ENCODE peak calls at places on chromosomes 16 and 17, in seven cellular contexts. H, F, A, K, P, C and D are unnamed samples. For H3K4me1, the result is how much of the 10 kb centered on the place peaks cover.

GRCh38 chr17:36608794-36609497 is 7.6 kb downstream of the MRM1 start:
- DNase-seq in K (peak), P (no peak), H (peak), F (no peak), C (peak), A (no peak), D (peak)

GRCh38 chr17:35542990-35543389 is 5.5 kb upstream of the SLFN12L start:
- DNase-seq in A (no peak), F (no peak), C (no peak), P (no peak), K (no peak), H (no peak), D (no peak)

GRCh38 chr16:67517178-67517492 is 11.5 kb upstream of the RIPOR1 start:
- DNase-seq in H (no peak), K (no peak), P (no peak), C (no peak), F (no peak), A (no peak), D (no peak)

GRCh38 chr16:4729876-4730275 is 4.2 kb downstream of the ANKS3 start:
- DNase-seq in C (no peak), A (no peak), K (no peak), H (no peak), F (no peak), P (no peak), D (no peak)

GRCh38 chr16:68367034-68367433 is 56.2 kb downstream of the PRMT7 start:
- DNase-seq in C (no peak), H (peak), P (no peak), K (no peak), A (no peak), F (no peak), D (no peak)

GRCh38 chr16:72224260-72224768 is 52.4 kb upstream of the PMFBP1 start:
- DNase-seq in P (no peak), F (no peak), C (no peak), K (no peak), H (no peak), A (no peak), D (no peak)

GRCh38 chr16:82995927-82996441 is 369.2 kb downstream of the CDH13 start:
- DNase-seq in P (no peak), C (peak), A (no peak), H (no peak), F (no peak), K (no peak), D (no peak)

GRCh38 chr17:8153957-8154607 is 1.9 kb upstream of the PER1 start:
- DNase-seq in A (peak), F (peak), K (peak), H (peak), P (peak), C (peak), D (peak)

GRCh38 chr16:20617271-20617670 is 41.1 kb upstream of the ACSM2B start:
- DNase-seq in P (no peak), A (no peak), H (no peak), F (no peak), C (no peak), K (no peak), D (no peak)

GRCh38 chr17:56909742-56910508 is 3.9 kb downstream of the TRIM25 start:
- DNase-seq in A (no peak), K (no peak), C (no peak), P (peak), H (no peak), F (no peak), D (peak)

GRCh38 chr16:74770826-74771526 is 3.6 kb downstream of the FA2H start:
- DNase-seq in F (no peak), H (no peak), P (no peak), A (no peak), C (no peak), K (no peak), D (no peak)

GRCh38 chr16:61030616-61031015 is 1005.6 kb downstream of the CDH8 start:
- DNase-seq in A (no peak), P (no peak), F (no peak), H (no peak), K (no peak), C (no peak), D (no peak)

GRCh38 chr17:83144421-83145357 is 65.3 kb downstream of the METRNL start:
- DNase-seq in C (no peak), K (no peak), A (no peak), H (no peak), P (no peak), F (no peak), D (peak)

GRCh38 chr17:76386966-76387765 is 2.8 kb downstream of the SPHK1 start:
- DNase-seq in H (no peak), P (no peak), F (no peak), C (no peak), K (no peak), A (no peak), D (no peak)

GRCh38 chr16:77424841-77425604 is 9.8 kb downstream of the ADAMTS18 start:
- DNase-seq in H (no peak), C (no peak), P (no peak), A (no peak), K (no peak), F (no peak), D (no peak)

GRCh38 chr16:77993111-77993571 is 29.2 kb upstream of the CLEC3A start:
- DNase-seq in A (no peak), F (no peak), P (no peak), K (no peak), H (no peak), C (peak), D (no peak)

GRCh38 chr17:78771758-78772382 is 10.2 kb downstream of the CYTH1 start:
- DNase-seq in H (no peak), C (no peak), K (no peak), F (no peak), A (no peak), P (no peak), D (no peak)

GRCh38 chr16:50509521-50510341 is 38.5 kb upstream of the NKD1 start:
- DNase-seq in C (no peak), P (no peak), A (no peak), F (no peak), K (no peak), H (peak), D (no peak)

GRCh38 chr16:81053761-81054160 is 18.1 kb downstream of the ATMIN start:
- DNase-seq in K (no peak), A (no peak), F (no peak), C (no peak), H (no peak), P (no peak), D (no peak)

GRCh38 chr17:17417718-17418151 is 59.1 kb upstream of the MED9 start:
- DNase-seq in C (no peak), A (no peak), F (no peak), P (no peak), H (no peak), K (no peak), D (no peak)

GRCh38 chr17:2083613-2084128 is 28.8 kb downstream of the HIC1 start:
- DNase-seq in C (no peak), H (peak), F (no peak), K (no peak), P (no peak), A (no peak), D (peak)

GRCh38 chr17:31405941-31406371 is 14.5 kb downstream of the RAB11FIP4 start:
- DNase-seq in A (no peak), F (no peak), H (no peak), K (no peak), P (no peak), C (no peak), D (no peak)

GRCh38 chr16:87855852-87856715 is 13.2 kb downstream of the SLC7A5 start:
- DNase-seq in P (peak), F (peak), C (no peak), H (peak), A (no peak), K (peak), D (peak)

GRCh38 chr16:89241187-89242003 is 23.9 kb downstream of the ZNF778 start:
- DNase-seq in F (peak), A (peak), K (peak), C (peak), P (peak), H (peak), D (peak)

GRCh38 chr17:49402706-49403105 is 12.0 kb downstream of the PHB1 start:
- DNase-seq in H (no peak), C (no peak), F (no peak), K (no peak), A (no peak), P (no peak), D (no peak)

GRCh38 chr16:592518-593306 is 2.8 kb downstream of the RAB40C start:
- DNase-seq in F (no peak), C (no peak), H (no peak), A (no peak), P (peak), K (no peak), D (peak)

GRCh38 chr17:78179372-78179771 is 7.5 kb downstream of the TK1 start:
- DNase-seq in H (no peak), K (no peak), P (peak), F (no peak), A (peak), C (peak), D (peak)

GRCh38 chr17:16872351-16872751 is 99.6 kb downstream of the TNFRSF13B start:
- DNase-seq in C (peak), H (no peak), F (no peak), A (no peak), P (no peak), K (no peak), D (no peak)

GRCh38 chr17:61755668-61756067 is 107.7 kb downstream of the BRIP1 start:
- DNase-seq in A (no peak), K (no peak), P (no peak), F (no peak), C (no peak), H (no peak), D (no peak)

GRCh38 chr17:61757168-61757567 is 106.2 kb downstream of the BRIP1 start:
- DNase-seq in K (no peak), H (no peak), A (no peak), F (no peak), P (no peak), C (no peak), D (no peak)

GRCh38 chr17:61758430-61758829 is 104.9 kb downstream of the BRIP1 start:
- DNase-seq in C (no peak), F (no peak), K (no peak), A (no peak), P (no peak), H (no peak), D (no peak)

GRCh38 chr17:61755078-61755477 is 108.2 kb downstream of the BRIP1 start:
- DNase-seq in A (no peak), H (no peak), F (no peak), P (no peak), C (no peak), K (no peak), D (no peak)

DNA sequence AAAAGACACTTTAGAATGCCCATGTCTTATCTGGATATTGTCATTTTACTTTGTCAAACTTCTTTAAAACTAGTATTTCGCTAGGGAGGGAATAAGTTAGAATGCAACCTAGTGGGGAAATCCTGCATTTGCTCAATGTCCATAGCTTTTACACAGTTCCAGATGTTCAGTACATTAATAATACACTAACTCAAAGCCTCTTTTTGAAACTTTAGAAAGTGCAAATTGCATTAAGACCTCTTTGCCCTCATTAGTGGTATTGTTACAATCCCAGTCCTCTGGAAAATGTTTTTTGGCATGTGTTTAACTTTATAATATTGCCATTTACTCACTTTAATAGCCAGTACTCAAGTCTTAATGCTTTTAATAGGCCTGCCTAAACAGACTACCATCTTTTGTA is 106.8 kb downstream of the BRIP1 start:
- DNase-seq in P (no peak), H (no peak), K (no peak), F (no peak), C (no peak), A (no peak), D (no peak)
- TF ChIP-seq CTCF in P (no peak), H (no peak), K (no peak), F (no peak), C (no peak), A (no peak), D (no peak)

DNA sequence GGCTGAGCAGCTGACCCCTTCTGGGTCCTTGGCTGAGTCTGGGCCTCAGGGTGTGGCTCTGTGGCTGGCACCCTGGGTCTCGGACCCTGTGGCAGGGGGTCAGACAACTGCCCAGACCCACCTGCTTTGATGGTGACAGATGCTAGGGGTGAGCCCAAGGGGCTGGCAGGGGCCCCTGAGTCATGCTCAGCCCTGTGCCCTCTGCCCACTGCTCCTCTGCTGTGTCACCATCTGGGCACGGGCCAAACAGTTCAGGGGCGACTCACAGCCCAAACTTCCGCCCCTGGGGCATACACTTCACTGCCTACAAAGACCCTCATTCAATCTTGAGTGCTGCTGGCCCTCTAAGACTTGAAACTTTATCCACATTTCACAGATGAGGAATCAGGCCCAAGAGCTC is 5.7 kb downstream of the ADGRG1 start:
- DNase-seq in A (no peak), C (no peak), K (no peak), P (no peak), H (no peak), F (no peak), D (no peak)
- H3K4me1 ChIP-seq in A (under half), C (under half), K (half or more), P (under half), H (half or more), F (half or more), D (under half)

DNA sequence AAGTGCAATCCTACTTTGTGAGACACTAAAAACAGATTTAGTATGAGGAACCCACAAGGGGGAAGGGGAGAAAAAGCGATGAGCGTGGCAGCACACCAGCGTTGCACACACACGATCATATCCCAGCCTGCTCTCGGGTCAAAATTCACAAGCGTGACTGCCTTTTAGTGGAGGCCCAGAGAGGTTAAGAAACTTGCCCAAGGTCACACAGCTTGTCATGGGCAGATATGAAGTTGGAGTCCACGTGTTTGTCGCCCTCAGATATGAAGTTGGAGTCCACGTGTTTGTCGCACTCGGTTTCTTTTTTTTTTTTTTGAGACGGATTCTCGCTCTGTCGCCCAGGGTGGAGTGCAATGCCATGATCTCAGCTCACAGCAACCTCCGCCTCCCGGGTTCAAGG is 58.3 kb downstream of the TIMM22 start:
- DNase-seq in K (no peak), F (no peak), H (no peak), C (no peak), A (no peak), P (no peak), D (no peak)
- TF ChIP-seq CTCF in K (no peak), F (no peak), H (no peak), C (no peak), A (no peak), P (no peak), D (no peak)

GRCh38 chr17:28046034-28046825 is 3.8 kb downstream of the NLK start:
- DNase-seq in H (no peak), A (no peak), K (no peak), P (no peak), C (no peak), F (no peak), D (no peak)

GRCh38 chr17:28042721-28043291 is 329 bp downstream of the NLK start:
- DNase-seq in A (no peak), H (no peak), C (no peak), P (no peak), F (no peak), K (no peak), D (no peak)

GRCh38 chr17:28047806-28048205 is 5.3 kb downstream of the NLK start:
- DNase-seq in H (no peak), C (no peak), K (no peak), A (no peak), P (no peak), F (no peak), D (no peak)

GRCh38 chr17:28043296-28043695 is 819 bp downstream of the NLK start:
- DNase-seq in H (no peak), P (no peak), F (no peak), A (no peak), K (no peak), C (no peak), D (no peak)

GRCh38 chr17:28045304-28045703 is 2.8 kb downstream of the NLK start:
- DNase-seq in C (no peak), P (no peak), H (no peak), K (no peak), F (no peak), A (no peak), D (no peak)
- H3K4me1 ChIP-seq in C (under half), P (under half), H (under half), K (half or more), F (under half), A (under half), D (half or more)

GRCh38 chr16:56041556-56042140 is 149.6 kb upstream of the GNAO1 start:
- DNase-seq in C (no peak), H (peak), A (no peak), F (no peak), K (no peak), P (no peak), D (no peak)
- TF ChIP-seq CTCF in C (peak), H (no peak), A (peak), F (peak), K (peak), P (no peak), D (no peak)

GRCh38 chr16:70784692-70785317 is 16.2 kb downstream of the VAC14 start:
- DNase-seq in K (no peak), H (no peak), C (no peak), P (no peak), F (no peak), A (no peak), D (no peak)

GRCh38 chr16:70781800-70782199 is 19.2 kb downstream of the VAC14 start:
- DNase-seq in H (no peak), F (peak), K (peak), P (no peak), A (no peak), C (no peak), D (peak)

GRCh38 chr16:70780546-70780945 is 20.4 kb downstream of the VAC14 start:
- DNase-seq in C (no peak), F (no peak), P (no peak), K (no peak), A (no peak), H (no peak), D (peak)

GRCh38 chr16:70779361-70779760 is 21.6 kb downstream of the VAC14 start:
- DNase-seq in F (no peak), P (no peak), K (no peak), C (no peak), A (no peak), H (no peak), D (no peak)

GRCh38 chr16:70782237-70782636 is 18.7 kb downstream of the VAC14 start:
- DNase-seq in K (no peak), C (no peak), H (no peak), F (no peak), A (no peak), P (no peak), D (no peak)
- H3K4me1 ChIP-seq in K (under half), C (under half), H (under half), F (under half), A (under half), P (under half), D (under half)

DNA sequence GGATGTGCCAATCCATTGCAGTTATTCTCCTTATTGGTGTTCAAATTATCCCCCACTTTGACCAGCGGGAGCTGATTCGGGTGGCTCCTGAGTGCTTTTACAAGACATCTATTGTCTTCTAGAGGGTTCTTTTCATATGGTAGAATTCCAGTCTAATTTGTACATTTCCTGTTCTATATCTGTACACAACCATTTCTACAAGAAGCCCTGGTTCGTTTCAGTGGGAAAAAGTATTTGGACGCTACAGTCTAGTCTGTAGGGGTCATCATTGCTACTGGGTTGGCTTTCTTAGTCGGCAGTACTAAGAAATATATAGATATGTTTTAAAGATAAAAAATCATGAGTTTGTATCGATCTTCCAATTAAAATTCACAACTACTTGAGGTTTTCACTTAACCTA is 262.6 kb downstream of the MAP2K6 start:
- DNase-seq in H (no peak), P (no peak), A (no peak), C (no peak), K (no peak), F (no peak), D (no peak)
- TF ChIP-seq CTCF in H (no peak), P (no peak), A (no peak), C (no peak), K (peak), F (no peak), D (no peak)

GRCh38 chr17:46154151-46154816 is 38.9 kb downstream of the KANSL1 start:
- DNase-seq in P (no peak), A (no peak), C (no peak), H (no peak), F (no peak), K (no peak), D (no peak)
- H3K4me1 ChIP-seq in P (half or more), A (half or more), C (under half), H (half or more), F (half or more), K (half or more), D (half or more)

GRCh38 chr17:57955183-57955952 is at the start of gene CUEDC1:
- DNase-seq in H (peak), P (peak), F (peak), K (peak), C (peak), A (no peak), D (peak)

GRCh38 chr17:57954421-57955182 is 610 bp downstream of the CUEDC1 start:
- DNase-seq in C (peak), H (peak), P (peak), F (peak), A (no peak), K (peak), D (peak)

GRCh38 chr17:57957886-57958285 is 2.7 kb upstream of the CUEDC1 start:
- DNase-seq in C (no peak), A (no peak), K (no peak), H (no peak), P (no peak), F (no peak), D (no peak)

GRCh38 chr17:57957120-57957850 is 2.1 kb upstream of the CUEDC1 start:
- DNase-seq in F (no peak), P (no peak), H (no peak), A (no peak), K (no peak), C (no peak), D (no peak)

GRCh38 chr17:57956311-57957119 is 1.3 kb upstream of the CUEDC1 start:
- DNase-seq in K (no peak), C (no peak), A (no peak), H (no peak), F (no peak), P (no peak), D (no peak)
- TF ChIP-seq CTCF in K (no peak), C (no peak), A (no peak), H (no peak), F (no peak), P (no peak), D (no peak)